ENCODE peak calls at places on chromosomes 13 and 19, in five cellular contexts. One of them, this sample, is unnamed.

GRCh38 chr19:58325623-58326022 is 1.2 kb upstream of the ZSCAN22 start:
- DNase-seq in M059J: peak
- DNase-seq in NCI-H1417: peak
- DNase-seq in epithelial cell of esophagus: peak
- DNase-seq in astrocyte of the spinal cord: no peak
- DNase-seq in this sample: no peak

GRCh38 chr13:59391696-59392095 is 772.0 kb downstream of the DIAPH3 start:
- DNase-seq in M059J: peak
- DNase-seq in NCI-H1417: peak
- DNase-seq in epithelial cell of esophagus: peak
- DNase-seq in astrocyte of the spinal cord: peak
- DNase-seq in this sample: peak

GRCh38 chr19:16385821-16386220 is 61.2 kb downstream of the KLF2 start:
- DNase-seq in M059J: no peak
- DNase-seq in NCI-H1417: no peak
- DNase-seq in epithelial cell of esophagus: no peak
- DNase-seq in astrocyte of the spinal cord: no peak
- DNase-seq in this sample: no peak

GRCh38 chr19:457636-458035 is 3.2 kb downstream of the SHC2 start:
- DNase-seq in M059J: no peak
- DNase-seq in NCI-H1417: no peak
- DNase-seq in epithelial cell of esophagus: no peak
- DNase-seq in astrocyte of the spinal cord: no peak
- DNase-seq in this sample: no peak

GRCh38 chr13:111020546-111020945 is 94.6 kb upstream of the ARHGEF7 start:
- DNase-seq in M059J: peak
- DNase-seq in NCI-H1417: no peak
- DNase-seq in epithelial cell of esophagus: no peak
- DNase-seq in astrocyte of the spinal cord: no peak
- DNase-seq in this sample: no peak

GRCh38 chr19:12882589-12882988 is 1.3 kb upstream of the DNASE2 start:
- DNase-seq in M059J: no peak
- DNase-seq in NCI-H1417: no peak
- DNase-seq in epithelial cell of esophagus: no peak
- DNase-seq in astrocyte of the spinal cord: no peak
- DNase-seq in this sample: no peak

GRCh38 chr19:43668406-43669158 is 1.4 kb downstream of the PLAUR start:
- DNase-seq in M059J: peak
- DNase-seq in NCI-H1417: peak
- DNase-seq in epithelial cell of esophagus: peak
- DNase-seq in astrocyte of the spinal cord: peak
- DNase-seq in this sample: peak

GRCh38 chr13:73251866-73252265 is 193.1 kb downstream of the KLF5 start:
- DNase-seq in M059J: no peak
- DNase-seq in NCI-H1417: no peak
- DNase-seq in epithelial cell of esophagus: no peak
- DNase-seq in astrocyte of the spinal cord: no peak
- DNase-seq in this sample: no peak

GRCh38 chr13:110132178-110132975 is 174.6 kb downstream of the COL4A1 start:
- DNase-seq in M059J: no peak
- DNase-seq in NCI-H1417: peak
- DNase-seq in epithelial cell of esophagus: no peak
- DNase-seq in astrocyte of the spinal cord: no peak
- DNase-seq in this sample: peak

GRCh38 chr19:49956113-49956491 is 4.9 kb downstream of the SIGLEC11 start:
- DNase-seq in M059J: no peak
- DNase-seq in NCI-H1417: no peak
- DNase-seq in epithelial cell of esophagus: no peak
- DNase-seq in astrocyte of the spinal cord: no peak
- DNase-seq in this sample: no peak

GRCh38 chr13:112781881-112782361 is 92.1 kb downstream of the ATP11A start:
- DNase-seq in M059J: no peak
- DNase-seq in NCI-H1417: no peak
- DNase-seq in epithelial cell of esophagus: peak
- DNase-seq in astrocyte of the spinal cord: peak
- DNase-seq in this sample: peak

This sample was measured in DMS153.